ENCODE peak calls at places on chromosomes 13 and 19, in ten cellular contexts. W, J, V, D, Q, H, L, R, F and U are unnamed samples.
A peak's percentile ranks its signal among the peaks of the same experiment; 100 is the strongest.

GRCh38 chr13:39385621-39386231 is 217.3 kb downstream of the LHFPL6 start:
- DNase-seq in W (no peak), J (no peak), V (no peak), D (no peak), Q (no peak), H (no peak), L (no peak), R (no peak), F (no peak), U (peak; percentile 15)

GRCh38 chr19:45340232-45340898 is at the start of gene KLC3:
- DNase-seq in W (peak; percentile 73), J (peak; percentile 42), V (peak; percentile 27), D (no peak), Q (peak; percentile 75), H (no peak), L (peak; percentile 18), R (no peak), F (no peak), U (no peak)

GRCh38 chr19:10568444-10568825 is 344 bp downstream of the CDKN2D start:
- DNase-seq in W (peak; percentile 54), J (no peak), V (no peak), D (peak; percentile 50), Q (peak; percentile 50), H (peak; percentile 51), L (peak; percentile 89), R (no peak), F (no peak), U (no peak)

GRCh38 chr13:102233566-102234208 is 168.2 kb downstream of the FGF14 start:
- DNase-seq in W (no peak), J (no peak), V (no peak), D (no peak), Q (no peak), H (no peak), L (no peak), R (no peak), F (no peak), U (no peak)

GRCh38 chr13:100363874-100364273 is 224.7 kb downstream of the GGACT start:
- DNase-seq in W (no peak), J (no peak), V (no peak), D (peak; percentile 27), Q (no peak), H (no peak), L (no peak), R (no peak), F (no peak), U (peak; percentile 65)

GRCh38 chr19:49749771-49750170 is 13.3 kb downstream of the TSKS start:
- DNase-seq in W (no peak), J (no peak), V (no peak), D (no peak), Q (no peak), H (no peak), L (no peak), R (no peak), F (no peak), U (peak; percentile 66)

GRCh38 chr13:113448545-113448884 is 4.8 kb downstream of the ADPRHL1 start:
- DNase-seq in W (peak; percentile 79), J (peak; percentile 51), V (peak; percentile 22), D (no peak), Q (peak; percentile 70), H (no peak), L (no peak), R (no peak), F (peak; percentile 83), U (no peak)

GRCh38 chr13:92886535-92887098 is 340.0 kb upstream of the GPC6 start:
- DNase-seq in W (no peak), J (no peak), V (no peak), D (no peak), Q (no peak), H (no peak), L (no peak), R (no peak), F (no peak), U (no peak)

GRCh38 chr13:111027481-111028439 is 87.3 kb upstream of the ARHGEF7 start:
- DNase-seq in W (no peak), J (no peak), V (no peak), D (no peak), Q (no peak), H (no peak), L (no peak), R (no peak), F (no peak), U (peak; percentile 50)

GRCh38 chr13:29923554-29924481 is 73.4 kb upstream of the UBL3 start:
- DNase-seq in W (peak; percentile 92), J (peak; percentile 60), V (peak; percentile 93), D (peak; percentile 98), Q (peak; percentile 94), H (peak; percentile 83), L (peak; percentile 71), R (peak; percentile 58), F (peak; percentile 79), U (peak; percentile 99)

DNA sequence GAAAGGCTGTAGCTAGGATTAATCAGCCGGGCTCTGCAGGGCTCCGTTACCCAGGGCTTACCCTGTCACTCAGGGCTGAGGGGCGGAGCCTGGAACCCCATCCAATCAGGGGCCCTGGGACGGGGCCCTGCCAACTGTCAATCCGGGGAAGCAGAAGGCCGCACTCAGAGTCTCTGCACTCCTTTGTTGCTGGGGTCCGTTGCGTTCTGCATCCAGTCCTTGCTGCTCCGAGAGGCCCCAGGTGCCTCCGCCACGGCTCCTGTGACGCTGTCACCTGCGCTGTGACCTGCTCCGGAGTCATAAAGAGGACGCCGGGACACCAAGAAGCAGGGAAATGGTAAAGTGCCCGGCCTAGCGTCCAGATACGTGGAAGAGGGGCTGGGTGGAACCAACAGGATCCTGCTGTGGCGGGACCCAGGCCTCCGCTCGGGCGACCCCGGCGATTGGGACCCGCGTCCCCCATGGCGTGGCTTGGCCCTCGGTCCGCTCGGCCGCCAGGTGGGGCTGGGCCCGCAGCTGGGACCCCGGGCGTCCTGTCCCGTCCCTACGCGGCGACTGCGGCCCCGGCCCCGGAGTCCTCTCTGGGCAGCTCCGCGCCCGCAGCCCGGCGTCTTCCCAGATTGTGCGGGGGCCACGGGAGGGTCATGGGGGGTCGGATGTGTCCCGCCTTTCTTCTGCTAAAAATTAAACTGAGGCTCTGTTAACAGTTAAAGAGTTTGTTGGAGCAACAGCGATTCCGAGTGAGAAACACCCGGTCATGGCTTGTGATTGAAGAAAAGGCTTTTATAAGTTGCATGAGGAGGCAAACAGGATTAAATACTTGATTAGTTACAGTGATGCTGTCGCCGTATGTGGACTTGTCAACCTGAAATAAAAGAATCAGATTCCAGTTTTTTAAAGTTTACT is at the start of gene ZNF491:
- DNase-seq in W (peak; percentile 93), J (peak; percentile 95), V (no peak), D (no peak), Q (peak; percentile 94), H (peak; percentile 82), L (peak; percentile 85), R (peak; percentile 86), F (peak; percentile 95), U (peak; percentile 87)
- TF ChIP-seq POLR2A in W (peak; percentile 47), J (no peak), V (no peak), D (no peak), Q (no peak), H (no peak), L (peak; percentile 36), R (peak; percentile 90), F (peak; percentile 91), U (peak; percentile 52)

GRCh38 chr13:28716511-28716910 is 2.3 kb downstream of the SLC46A3 start:
- DNase-seq in W (peak; percentile 54), J (no peak), V (peak; percentile 35), D (peak; percentile 49), Q (no peak), H (peak; percentile 38), L (no peak), R (no peak), F (peak; percentile 78), U (peak; percentile 83)
- TF ChIP-seq POLR2A in W (no peak), J (no peak), V (no peak), D (no peak), Q (no peak), H (no peak), L (no peak), R (no peak), F (no peak), U (no peak)

DNA sequence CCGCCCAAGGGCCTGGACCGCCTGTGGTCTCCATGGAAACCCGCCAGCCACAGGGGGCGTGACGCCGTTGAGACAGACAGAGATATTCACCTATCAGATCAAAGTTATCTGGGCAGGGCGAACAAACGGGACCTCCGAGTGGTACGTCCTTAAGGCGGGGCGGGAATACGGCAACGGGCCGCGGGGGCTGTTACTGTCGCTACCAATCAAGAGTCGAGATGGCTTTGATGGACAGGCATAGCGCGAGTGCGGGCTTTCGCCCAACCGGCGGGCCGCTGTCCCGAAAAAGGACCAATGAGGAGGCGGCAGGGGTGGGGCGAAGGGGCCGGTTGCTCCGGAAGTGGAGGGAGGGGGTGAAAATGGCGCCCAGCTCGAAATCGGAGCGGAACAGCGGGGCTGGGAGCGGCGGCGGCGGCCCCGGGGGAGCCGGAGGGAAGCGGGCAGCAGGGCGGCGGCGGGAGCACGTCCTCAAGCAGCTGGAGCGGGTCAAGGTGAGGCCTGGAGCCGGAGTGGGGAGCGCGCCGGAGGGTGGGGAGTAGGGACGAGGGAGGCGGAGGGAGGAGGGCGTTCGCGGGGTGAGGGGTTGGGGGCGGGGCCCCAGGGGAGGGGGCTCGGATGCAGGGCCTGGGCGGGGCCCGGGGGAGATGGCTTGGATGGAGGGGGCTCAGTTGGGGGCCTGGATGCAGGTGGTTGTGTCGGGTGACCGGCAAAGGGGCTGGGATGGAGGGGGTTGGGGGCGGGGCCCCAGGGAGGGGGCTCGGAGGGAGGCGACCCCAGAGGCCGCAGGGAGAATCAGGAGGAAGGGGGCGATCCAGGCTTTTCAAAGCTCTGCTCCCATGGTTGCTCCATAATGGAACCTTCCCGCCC is at the start of gene DCAF15:
- DNase-seq in W (peak; percentile 99), J (peak; percentile 100), V (peak; percentile 99), D (peak; percentile 99), Q (peak; percentile 99), H (peak; percentile 100), L (peak; percentile 100), R (peak; percentile 100), F (peak; percentile 100), U (peak; percentile 99)
- TF ChIP-seq POLR2A in W (no peak), J (no peak), V (peak; percentile 24), D (peak; percentile 45), Q (no peak), H (peak; percentile 60), L (no peak), R (peak; percentile 45), F (peak; percentile 54), U (peak; percentile 47)

GRCh38 chr19:47045867-47046470 is 2.5 kb downstream of the TMEM160 start:
- DNase-seq in W (no peak), J (no peak), V (no peak), D (no peak), Q (no peak), H (no peak), L (no peak), R (no peak), F (no peak), U (no peak)

GRCh38 chr19:47047272-47047930 is 1.0 kb downstream of the TMEM160 start:
- DNase-seq in W (no peak), J (no peak), V (no peak), D (no peak), Q (no peak), H (no peak), L (no peak), R (no peak), F (no peak), U (no peak)

GRCh38 chr19:47049307-47049700 is 880 bp upstream of the TMEM160 start:
- DNase-seq in W (no peak), J (no peak), V (no peak), D (no peak), Q (no peak), H (no peak), L (no peak), R (no peak), F (no peak), U (peak; percentile 44)

GRCh38 chr19:47044946-47045866 is 3.2 kb downstream of the TMEM160 start:
- DNase-seq in W (no peak), J (no peak), V (no peak), D (no peak), Q (no peak), H (no peak), L (no peak), R (no peak), F (no peak), U (no peak)

GRCh38 chr19:47047931-47048399 is 459 bp downstream of the TMEM160 start:
- DNase-seq in W (peak; percentile 77), J (peak; percentile 95), V (peak; percentile 78), D (peak; percentile 94), Q (peak; percentile 84), H (peak; percentile 81), L (peak; percentile 88), R (peak; percentile 83), F (peak; percentile 89), U (peak; percentile 91)
- TF ChIP-seq POLR2A in W (no peak), J (no peak), V (peak; percentile 55), D (peak; percentile 68), Q (no peak), H (no peak), L (no peak), R (peak; percentile 25), F (no peak), U (no peak)